ENCODE peak calls at places on chromosome 13, in eight cellular contexts. Q is hepatocyte, T is nephron progenitor cell, P is fibroblast of pulmonary artery, D is endothelial cell, X is H9, J is lung, V is GM13977. I is an unnamed sample.

GRCh38 chr13:25286969-25287961 is at the start of gene MTMR6:
- DNase-seq in Q (peak), T (peak), P (peak), D (peak), X (peak), J (peak), V (peak), I (peak)

GRCh38 chr13:100491164-100491847 is 97.3 kb downstream of the GGACT start:
- DNase-seq in Q (no peak), T (no peak), P (peak), D (no peak), X (no peak), J (no peak), V (no peak), I (no peak)

GRCh38 chr13:19634129-19634740 is 776 bp downstream of the MPHOSPH8 start:
- DNase-seq in Q (peak), T (no peak), P (peak), D (peak), X (no peak), J (no peak), V (no peak), I (no peak)

GRCh38 chr13:102677122-102677521 is 17.7 kb downstream of the METTL21C start:
- DNase-seq in Q (no peak), T (no peak), P (no peak), D (no peak), X (no peak), J (no peak), V (no peak), I (no peak)

GRCh38 chr13:77696006-77696862 is 1.3 kb upstream of the SLAIN1 start:
- DNase-seq in Q (peak), T (no peak), P (no peak), D (no peak), X (no peak), J (no peak), V (peak), I (no peak)

GRCh38 chr13:104597554-104598240 is 1531.5 kb upstream of the SLC10A2 start:
- DNase-seq in Q (peak), T (peak), P (no peak), D (no peak), X (no peak), J (no peak), V (no peak), I (no peak)

GRCh38 chr13:32940601-32941000 is 75.6 kb upstream of the KL start:
- DNase-seq in Q (peak), T (no peak), P (peak), D (no peak), X (no peak), J (no peak), V (no peak), I (no peak)

GRCh38 chr13:30739646-30740642 is 4.6 kb downstream of the ALOX5AP start:
- DNase-seq in Q (no peak), T (no peak), P (peak), D (no peak), X (no peak), J (no peak), V (peak), I (no peak)

GRCh38 chr13:67620665-67621064 is 390.5 kb upstream of the PCDH9 start:
- DNase-seq in Q (no peak), T (no peak), P (no peak), D (no peak), X (no peak), J (no peak), V (no peak), I (no peak)

DNA sequence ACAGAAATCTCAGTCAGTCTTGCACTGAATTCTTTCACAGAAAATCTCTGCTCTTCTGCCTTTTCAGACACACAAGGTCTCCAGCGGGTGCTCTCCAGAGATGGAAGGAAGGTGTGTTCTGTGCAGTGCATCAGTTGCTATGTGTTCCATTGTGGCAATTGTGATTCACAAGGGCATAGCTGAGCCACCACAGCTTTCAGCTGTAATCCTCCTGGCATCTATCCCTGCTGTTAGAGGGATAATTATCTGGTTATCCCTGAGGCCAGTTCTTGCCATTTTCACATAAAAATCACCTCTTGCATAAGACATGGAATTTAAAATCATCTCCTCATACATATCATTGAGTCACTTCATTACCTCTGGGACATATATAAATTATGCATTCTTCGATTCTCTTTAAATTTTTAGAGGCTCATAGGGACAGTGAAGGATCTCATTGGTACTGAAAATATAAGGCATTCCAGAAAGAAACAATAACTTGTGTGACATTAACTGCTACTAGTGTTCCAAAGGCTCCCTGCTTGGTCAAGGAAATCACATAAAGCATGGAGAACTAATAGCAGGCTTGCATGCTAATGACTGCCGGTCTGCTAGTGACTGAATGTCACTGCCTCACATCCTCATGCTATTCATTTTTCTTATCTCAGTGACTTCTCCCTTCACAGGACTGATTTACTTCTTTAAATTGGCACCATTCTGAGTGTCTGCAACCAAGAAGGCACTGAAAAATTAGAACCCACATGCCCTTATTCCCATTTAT is 214.0 kb downstream of the ENOX1 start:
- DNase-seq in Q (no peak), T (no peak), P (peak), D (no peak), X (no peak), J (no peak), V (no peak), I (no peak)
- TF ChIP-seq CTCF in Q (no peak), T (no peak), P (no peak), D (no peak), X (no peak), J (no peak), V (no peak), I (no peak)

GRCh38 chr13:42110410-42111155 is 62.1 kb downstream of the DGKH start:
- DNase-seq in Q (peak), T (peak), P (peak), D (peak), X (no peak), J (no peak), V (peak), I (no peak)
- TF ChIP-seq CTCF in Q (peak), T (peak), P (peak), D (peak), X (peak), J (peak), V (peak), I (peak)

GRCh38 chr13:51767100-51767499 is 36.9 kb downstream of the DHRS12 start:
- DNase-seq in Q (no peak), T (no peak), P (no peak), D (peak), X (peak), J (no peak), V (no peak), I (no peak)
- TF ChIP-seq CTCF in Q (no peak), T (no peak), P (no peak), D (no peak), X (peak), J (no peak), V (peak), I (no peak)

DNA sequence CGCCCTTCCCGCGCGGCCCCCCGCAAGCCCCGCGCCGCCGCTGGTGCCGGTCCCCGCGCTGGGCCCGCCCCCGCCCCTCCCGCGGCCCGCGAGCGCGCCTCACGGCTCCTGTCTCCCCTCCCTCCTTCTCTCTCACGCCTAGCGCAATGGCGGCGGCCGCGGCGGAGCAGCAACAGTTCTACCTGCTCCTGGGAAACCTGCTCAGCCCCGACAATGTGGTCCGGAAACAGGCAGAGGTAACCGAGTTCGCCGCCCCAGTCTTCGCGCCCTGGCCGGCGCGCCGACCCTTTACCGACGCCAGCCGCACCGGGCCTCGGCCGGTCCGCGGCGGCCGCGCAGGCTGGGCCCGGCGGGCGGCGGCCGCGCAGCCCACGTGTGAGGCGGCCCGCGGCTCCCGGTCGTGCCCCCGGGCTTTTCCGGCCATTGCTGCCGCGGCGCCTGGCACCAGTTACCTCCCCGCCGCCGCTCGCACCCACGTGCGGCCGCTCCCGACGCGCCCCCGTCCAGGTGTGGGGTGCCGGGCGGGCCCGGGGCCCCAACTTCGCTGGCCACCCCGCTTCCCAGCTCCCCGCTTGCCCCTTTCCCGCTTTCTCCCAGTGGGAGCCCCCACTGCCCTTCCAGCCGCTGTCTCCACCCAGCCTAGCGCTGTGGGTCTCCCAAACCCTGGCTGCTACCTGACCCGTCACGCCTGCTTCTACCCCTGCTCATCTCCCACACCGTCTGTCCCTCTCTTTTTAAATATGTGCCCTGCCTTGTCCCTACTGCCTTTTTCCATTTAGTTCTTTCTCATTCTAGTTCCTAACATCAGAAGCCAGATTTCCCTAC is 23.3 kb downstream of the IPO5 start:
- DNase-seq in Q (peak), T (peak), P (no peak), D (peak), X (peak), J (no peak), V (peak), I (peak)
- TF ChIP-seq CTCF in Q (no peak), T (no peak), P (no peak), D (no peak), X (no peak), J (no peak), V (no peak), I (no peak)

DNA sequence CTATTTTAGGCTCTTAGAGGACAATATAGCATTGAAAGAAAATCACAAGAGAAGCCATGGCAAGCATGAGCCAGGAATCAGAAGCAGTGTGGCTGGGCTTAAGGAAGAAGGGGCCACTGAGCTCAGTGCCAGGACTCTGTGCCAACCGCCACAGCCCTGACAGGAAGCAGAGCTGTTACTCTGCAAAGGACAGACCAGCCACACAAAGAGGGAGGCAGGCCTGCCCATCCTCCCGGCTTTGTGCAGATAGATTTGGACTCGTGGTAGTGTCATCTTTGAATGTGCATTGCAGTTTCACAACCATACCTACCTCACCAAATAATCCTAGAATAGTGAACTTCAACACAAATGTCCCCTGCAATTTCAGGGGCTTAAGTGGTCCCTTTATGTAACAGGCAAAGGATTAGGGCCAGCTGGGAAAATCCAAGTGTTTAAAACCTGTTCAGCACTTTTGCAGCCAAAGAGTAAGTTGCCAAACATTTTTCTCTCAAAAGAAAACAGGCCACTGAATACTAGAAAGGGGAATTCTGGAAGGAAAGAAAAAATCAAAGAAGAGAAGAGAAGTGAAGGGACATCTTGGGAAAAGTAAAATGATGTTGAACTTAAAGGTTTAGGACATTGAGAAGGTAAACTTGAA is 55.1 kb upstream of the CLDN10 start:
- DNase-seq in Q (no peak), T (no peak), P (no peak), D (no peak), X (no peak), J (no peak), V (no peak), I (no peak)
- TF ChIP-seq CTCF in Q (no peak), T (no peak), P (no peak), D (no peak), X (no peak), J (no peak), V (no peak), I (no peak)

GRCh38 chr13:114015608-114016295 is 41.9 kb upstream of the C13orf46 start:
- DNase-seq in Q (no peak), T (no peak), P (no peak), D (no peak), X (no peak), J (no peak), V (no peak), I (no peak)

GRCh38 chr13:114017028-114017630 is 43.3 kb upstream of the C13orf46 start:
- DNase-seq in Q (no peak), T (no peak), P (peak), D (no peak), X (peak), J (no peak), V (no peak), I (no peak)

GRCh38 chr13:114017966-114018365 is 44.1 kb upstream of the C13orf46 start:
- DNase-seq in Q (no peak), T (no peak), P (no peak), D (no peak), X (no peak), J (no peak), V (no peak), I (no peak)

GRCh38 chr13:114015111-114015551 is 41.3 kb upstream of the C13orf46 start:
- DNase-seq in Q (no peak), T (no peak), P (no peak), D (no peak), X (no peak), J (no peak), V (no peak), I (no peak)

DNA sequence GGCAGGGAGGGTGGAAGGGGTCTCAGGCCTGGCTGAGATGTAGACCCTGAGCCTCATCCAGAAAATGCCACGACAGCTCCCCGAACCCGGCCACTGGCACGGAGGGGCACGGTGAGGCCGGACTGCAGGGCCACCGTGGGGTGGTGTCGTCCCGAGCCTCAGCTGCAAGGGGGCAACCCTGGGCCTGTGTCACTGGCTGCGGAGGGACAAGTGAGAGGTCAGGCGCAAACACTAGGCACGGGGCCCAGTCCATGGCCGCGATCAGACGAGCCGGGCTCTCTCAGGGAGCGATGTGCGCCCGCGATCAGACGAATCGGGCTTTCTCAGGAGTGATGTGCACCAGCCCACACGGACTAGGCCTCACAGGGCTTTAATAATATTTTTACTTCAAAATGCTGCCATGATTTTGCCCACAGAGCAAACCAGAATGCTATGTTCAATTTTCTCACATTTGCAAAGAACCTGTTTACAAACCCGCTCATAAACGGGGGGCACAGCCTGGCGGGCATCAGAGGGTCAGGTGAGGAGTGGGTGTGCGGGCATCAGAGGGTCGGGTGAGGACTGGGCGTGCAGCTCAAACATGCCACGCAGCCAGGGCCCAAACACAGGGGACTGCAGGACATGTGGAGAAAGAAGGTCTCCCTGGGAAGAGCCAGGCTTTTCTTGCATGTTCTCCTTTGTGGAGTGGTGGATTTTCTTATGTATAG is 42.6 kb upstream of the C13orf46 start:
- DNase-seq in Q (no peak), T (no peak), P (no peak), D (no peak), X (no peak), J (no peak), V (no peak), I (no peak)
- TF ChIP-seq CTCF in Q (no peak), T (no peak), P (no peak), D (no peak), X (no peak), J (no peak), V (no peak), I (no peak)

GRCh38 chr13:29543230-29544215 is 52.0 kb downstream of the SLC7A1 start:
- DNase-seq in Q (peak), T (no peak), P (peak), D (no peak), X (peak), J (no peak), V (peak), I (no peak)
- TF ChIP-seq CTCF in Q (no peak), T (no peak), P (no peak), D (no peak), X (peak), J (no peak), V (peak), I (no peak)

GRCh38 chr13:92172191-92172590 is 773.8 kb downstream of the GPC5 start:
- DNase-seq in Q (no peak), T (no peak), P (no peak), D (no peak), X (no peak), J (no peak), V (no peak), I (no peak)

GRCh38 chr13:92173254-92173653 is 774.8 kb downstream of the GPC5 start:
- DNase-seq in Q (no peak), T (no peak), P (no peak), D (no peak), X (no peak), J (no peak), V (no peak), I (no peak)

DNA sequence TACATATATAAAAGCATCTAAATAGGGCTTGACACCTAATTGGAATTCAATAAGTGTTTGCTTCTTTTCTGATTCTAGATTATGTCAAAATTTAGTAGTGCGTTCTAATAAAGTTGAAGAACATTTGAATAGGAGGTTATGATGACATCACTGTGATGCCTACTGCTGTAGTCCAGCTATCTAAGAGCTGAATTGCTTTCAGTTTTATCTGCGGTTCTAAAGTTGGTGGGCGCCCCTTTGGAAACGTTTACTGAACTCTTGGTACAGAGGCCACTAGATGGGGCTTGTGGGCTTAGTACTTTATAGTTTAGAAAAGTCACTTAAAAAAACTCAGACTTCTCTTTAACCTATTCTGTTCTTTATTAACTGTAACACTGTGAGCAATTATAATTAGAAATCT is 776.9 kb downstream of the GPC5 start:
- DNase-seq in Q (peak), T (peak), P (peak), D (peak), X (peak), J (no peak), V (peak), I (no peak)
- TF ChIP-seq CTCF in Q (peak), T (peak), P (peak), D (no peak), X (peak), J (no peak), V (peak), I (peak)

DNA sequence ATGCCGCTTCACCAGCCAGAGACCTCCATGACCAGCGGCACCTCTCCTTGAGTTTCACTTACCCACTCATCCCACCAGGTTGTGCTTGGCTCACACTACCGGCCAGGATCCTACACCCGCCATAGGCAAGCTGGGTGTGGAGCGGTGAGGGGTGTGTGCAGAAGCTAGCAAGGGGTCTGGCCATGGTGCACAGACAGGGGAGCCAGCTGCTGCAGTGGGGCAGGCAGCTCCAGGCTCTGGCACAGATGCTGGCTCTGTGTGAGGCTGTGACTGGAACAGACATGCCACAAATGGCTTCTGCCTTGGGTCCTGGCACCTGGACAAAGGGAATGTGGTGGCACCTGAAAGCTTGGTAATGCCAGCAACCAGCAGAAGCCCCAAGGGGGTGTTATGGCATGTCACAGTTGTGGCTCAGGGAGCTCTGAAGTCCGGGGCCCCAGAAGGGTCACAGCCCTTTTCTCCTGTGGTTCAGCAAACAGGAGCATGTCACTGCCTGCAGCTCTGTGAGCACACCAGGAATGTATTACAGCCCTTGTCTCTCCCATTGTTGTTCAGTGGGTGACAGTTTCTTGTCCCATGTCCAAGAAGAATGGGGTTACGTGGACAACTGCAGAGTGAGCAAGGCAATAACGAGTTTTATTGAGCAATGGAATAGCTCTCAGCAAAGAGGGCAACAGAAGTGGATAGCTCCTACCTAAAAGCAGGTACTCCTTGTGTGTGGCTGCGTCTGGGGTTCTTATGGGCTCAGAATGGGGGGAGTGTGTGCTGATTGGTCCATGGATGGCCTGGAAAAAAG is 2791.0 kb upstream of the PCDH20 start:
- DNase-seq in Q (no peak), T (no peak), P (no peak), D (no peak), X (peak), J (no peak), V (no peak), I (no peak)
- TF ChIP-seq CTCF in Q (no peak), T (no peak), P (no peak), D (no peak), X (no peak), J (no peak), V (no peak), I (no peak)

I was measured in progenitor cell of endocrine pancreas.